ENCODE peak calls at places on chromosomes 3 and 15, in seven cellular contexts. F, J, L, A, Y, Q and Z are unnamed samples.

GRCh38 chr3:170307998-170308398 is 49.5 kb upstream of the SKIL start:
- DNase-seq in Q (no peak), L (no peak), Y (no peak), J (no peak), F (no peak), A (peak), Z (peak)

GRCh38 chr3:52722491-52722890 is 16.6 kb downstream of the SPCS1 start:
- DNase-seq in F (no peak), L (no peak), A (no peak), Y (no peak), J (no peak), Q (no peak), Z (no peak)

GRCh38 chr15:80615361-80615736 is 79.8 kb upstream of the ABHD17C start:
- DNase-seq in A (no peak), Q (no peak), L (no peak), F (no peak), J (no peak), Y (no peak), Z (no peak)

GRCh38 chr3:43525376-43525775 is 96.4 kb downstream of the ANO10 start:
- DNase-seq in F (no peak), L (no peak), J (no peak), Y (no peak), Q (no peak), A (no peak), Z (no peak)

GRCh38 chr15:47997170-47997569 is 123.6 kb upstream of the SLC24A5 start:
- DNase-seq in F (no peak), A (no peak), Y (no peak), Q (no peak), L (no peak), J (no peak), Z (no peak)

GRCh38 chr3:169497567-169498257 is 165.8 kb downstream of the MECOM start:
- DNase-seq in L (no peak), F (no peak), Y (no peak), Q (peak), A (no peak), J (no peak), Z (peak)

GRCh38 chr3:142447852-142448315 is at the start of gene XRN1:
- DNase-seq in J (peak), Y (peak), F (peak), Q (peak), L (peak), A (peak), Z (peak)

GRCh38 chr3:61628636-61629035 is 67.3 kb downstream of the PTPRG start:
- DNase-seq in F (no peak), L (no peak), Q (no peak), A (no peak), J (no peak), Y (no peak), Z (no peak)

GRCh38 chr3:50242778-50243551 is 7.0 kb downstream of the GNAI2 start:
- DNase-seq in J (no peak), Q (no peak), Y (no peak), L (no peak), A (no peak), F (no peak), Z (peak)

GRCh38 chr3:155323063-155323666 is 29.7 kb upstream of the STRIT1 start:
- DNase-seq in Q (peak), J (no peak), Y (no peak), F (no peak), L (peak), A (peak), Z (peak)